ENCODE peak calls at places on chromosomes 2 and 18, in four cellular contexts. N is K562, X is GM12878, L is HepG2. Y is an unnamed sample.
A peak's percentile ranks its signal among the peaks of the same experiment; 100 is the strongest.

GRCh38 chr2:98118161-98118560 is 31.2 kb downstream of the VWA3B start:
- DNase-seq in N (no peak), X (no peak), L (no peak), Y (no peak)

GRCh38 chr2:111155610-111156009 is 34.9 kb downstream of the BCL2L11 start:
- DNase-seq in L (peak; percentile 81), X (no peak), N (no peak), Y (no peak)

GRCh38 chr2:219087371-219087770 is 26.6 kb upstream of the IHH start:
- DNase-seq in X (no peak), N (no peak), L (no peak), Y (no peak)

GRCh38 chr2:223993634-223994232 is 36.5 kb downstream of the MRPL44 start:
- DNase-seq in L (peak; percentile 77), X (no peak), N (peak; percentile 49), Y (peak; percentile 64)

GRCh38 chr18:41690332-41691110 is 264.5 kb upstream of the PIK3C3 start:
- DNase-seq in L (no peak), X (no peak), N (no peak), Y (no peak)

GRCh38 chr2:238021327-238021726 is 39.5 kb upstream of the SCLY start:
- DNase-seq in N (no peak), X (no peak), L (no peak), Y (no peak)

GRCh38 chr2:76748581-76749296 is 773.4 kb downstream of the LRRTM4 start:
- DNase-seq in N (no peak), L (no peak), X (no peak), Y (no peak)

GRCh38 chr2:120204945-120205670 is 18.1 kb downstream of the TMEM185B start:
- DNase-seq in N (no peak), L (no peak), X (no peak), Y (no peak)

GRCh38 chr2:198630384-198630783 is 826.0 kb downstream of the PLCL1 start:
- DNase-seq in X (no peak), L (no peak), N (no peak), Y (no peak)

GRCh38 chr18:76613721-76614120 is 118.7 kb upstream of the ZNF516 start:
- DNase-seq in L (no peak), N (no peak), X (no peak), Y (no peak)

GRCh38 chr2:133452561-133452960 is 115.7 kb downstream of the NCKAP5 start:
- DNase-seq in L (no peak), X (no peak), N (no peak), Y (no peak)

GRCh38 chr2:215828528-215829184 is 184.7 kb downstream of the MREG start:
- DNase-seq in L (peak; percentile 81), N (peak; percentile 51), X (no peak), Y (peak; percentile 78)

GRCh38 chr2:102839668-102840388 is 78.0 kb downstream of the TMEM182 start:
- DNase-seq in L (peak; percentile 35), X (peak; percentile 3), N (peak; percentile 34), Y (peak; percentile 39)

GRCh38 chr2:143121079-143121478 is 8.1 kb upstream of the ARHGAP15 start:
- DNase-seq in N (no peak), L (no peak), X (no peak), Y (no peak)

GRCh38 chr2:102166189-102166845 is 20.5 kb upstream of the IL1RL2 start:
- DNase-seq in X (no peak), N (peak; percentile 25), L (peak; percentile 67), Y (no peak)

GRCh38 chr2:25424426-25425028 is 82.8 kb upstream of the DNMT3A start:
- DNase-seq in L (no peak), X (no peak), N (no peak), Y (no peak)

GRCh38 chr18:47915229-47915628 is 15.2 kb downstream of the SMAD2 start:
- DNase-seq in L (no peak), N (no peak), X (no peak), Y (no peak)

GRCh38 chr2:43317194-43317593 is 90.8 kb upstream of the ZFP36L2 start:
- DNase-seq in X (no peak), L (no peak), N (no peak), Y (no peak)

GRCh38 chr2:134866498-134867099 is 28.2 kb downstream of the ACMSD start:
- DNase-seq in X (no peak), L (no peak), N (no peak), Y (no peak)

GRCh38 chr18:49130261-49130660 is 179.5 kb upstream of the SMAD7 start:
- DNase-seq in X (no peak), N (no peak), L (peak; percentile 78), Y (no peak)

GRCh38 chr2:42813773-42814172 is 21.4 kb upstream of the HAAO start:
- DNase-seq in N (no peak), X (no peak), L (no peak), Y (no peak)

GRCh38 chr2:212451786-212452200 is 86.8 kb downstream of the ERBB4 start:
- DNase-seq in N (no peak), X (no peak), L (peak; percentile 99), Y (no peak)

GRCh38 chr18:47604041-47604440 is 326.4 kb downstream of the SMAD2 start:
- DNase-seq in L (no peak), N (no peak), X (no peak), Y (no peak)

GRCh38 chr2:176317246-176318065 is 48.2 kb downstream of the MTX2 start:
- DNase-seq in X (no peak), N (no peak), L (peak; percentile 76), Y (no peak)

GRCh38 chr2:229044581-229044980 is 226.5 kb downstream of the PID1 start:
- DNase-seq in N (no peak), X (no peak), L (no peak), Y (no peak)

GRCh38 chr2:109284816-109285215 is 155.8 kb downstream of the SH3RF3 start:
- DNase-seq in X (no peak), L (no peak), N (no peak), Y (no peak)

GRCh38 chr2:161166538-161167409 is 6.5 kb downstream of the TANK start:
- DNase-seq in N (no peak), L (peak; percentile 74), X (peak; percentile 95), Y (no peak)

GRCh38 chr2:10498525-10499274 is 50.6 kb upstream of the ODC1 start:
- DNase-seq in N (no peak), X (no peak), L (no peak), Y (no peak)

GRCh38 chr18:22432672-22433137 is 15.0 kb upstream of the CTAGE1 start:
- DNase-seq in L (no peak), X (no peak), N (peak; percentile 73), Y (no peak)

GRCh38 chr2:102698369-102699111 is 63.3 kb upstream of the TMEM182 start:
- DNase-seq in N (peak; percentile 23), L (no peak), X (no peak), Y (no peak)

GRCh38 chr2:119106301-119106897 is 52.2 kb downstream of the C1QL2 start:
- DNase-seq in L (peak; percentile 35), N (peak; percentile 27), X (no peak), Y (peak; percentile 81)

DNA sequence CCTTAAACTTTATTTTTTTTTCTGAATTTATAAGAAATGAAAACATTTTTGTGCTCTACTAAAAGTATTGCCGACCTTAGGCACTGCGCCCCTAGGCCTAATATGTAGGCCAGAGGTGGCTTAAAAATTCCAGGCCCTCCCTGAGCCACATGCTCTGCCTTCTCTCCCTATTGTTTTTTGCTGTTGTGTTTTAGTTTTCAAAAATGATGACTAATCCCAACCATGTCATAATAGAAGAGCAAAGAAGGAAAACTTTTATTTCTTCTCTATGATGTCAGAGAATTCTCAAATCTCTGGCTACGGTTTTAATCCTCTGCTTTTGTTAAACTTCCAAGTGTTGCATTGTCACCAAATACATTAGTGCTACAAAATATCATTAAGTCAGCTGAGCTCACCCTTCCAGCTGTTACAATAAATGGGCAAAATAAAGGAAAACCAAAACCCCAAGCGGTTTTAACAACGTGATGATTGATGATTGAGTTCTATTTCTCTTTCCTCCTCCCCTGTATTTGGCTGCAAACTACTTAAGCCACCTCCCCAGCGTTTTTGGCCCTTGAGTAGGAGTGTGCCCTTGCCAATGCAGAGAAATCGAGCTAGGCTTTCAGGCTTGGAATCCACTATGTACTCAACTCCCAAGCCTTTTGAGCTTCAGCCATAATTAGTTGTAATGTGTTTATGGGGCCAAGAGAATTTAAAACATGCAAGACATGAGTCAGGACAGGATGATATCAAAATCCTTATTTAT is 163.5 kb upstream of the POU3F3 start:
- DNase-seq in X (no peak), N (no peak), L (no peak), Y (no peak)
- TF ChIP-seq NR2C2 in X (no peak), N (no peak), L (no peak), Y (no peak)

DNA sequence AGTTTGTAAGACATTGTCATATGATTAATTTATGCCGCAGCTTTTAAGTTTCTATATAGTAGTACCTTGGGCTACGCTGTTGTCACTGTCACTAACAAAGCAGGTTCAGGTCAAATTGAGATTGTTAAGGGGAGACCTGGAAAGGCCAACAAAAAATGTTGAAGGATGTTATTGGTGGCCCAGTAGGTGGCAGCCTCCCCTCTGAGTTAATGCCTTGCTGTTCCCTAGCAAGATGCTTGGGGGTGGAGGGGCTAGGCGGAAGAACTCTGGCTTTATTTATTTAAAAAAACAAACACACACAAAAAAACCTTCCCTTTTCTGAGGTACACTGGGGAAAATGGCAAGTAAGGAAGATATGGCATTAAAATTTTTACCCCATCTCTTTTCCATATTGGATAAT is 128.3 kb upstream of the ATP5MC3 start:
- DNase-seq in L (peak; percentile 27), N (peak; percentile 68), X (no peak), Y (peak; percentile 59)
- TF ChIP-seq NR2C2 in L (no peak), N (no peak), X (no peak), Y (no peak)

GRCh38 chr18:13401404-13401803 is 182.8 kb downstream of the LDLRAD4 start:
- DNase-seq in L (no peak), X (no peak), N (no peak), Y (no peak)

GRCh38 chr18:13405305-13406038 is 186.9 kb downstream of the LDLRAD4 start:
- DNase-seq in X (no peak), L (no peak), N (no peak), Y (no peak)

GRCh38 chr18:13406049-13406615 is 187.6 kb downstream of the LDLRAD4 start:
- DNase-seq in X (no peak), N (no peak), L (no peak), Y (no peak)

GRCh38 chr18:13406770-13407169 is 188.2 kb downstream of the LDLRAD4 start:
- DNase-seq in L (no peak), N (no peak), X (no peak), Y (no peak)

GRCh38 chr18:13403786-13404549 is 185.4 kb downstream of the LDLRAD4 start:
- DNase-seq in L (no peak), N (no peak), X (no peak), Y (no peak)
- TF ChIP-seq NR2C2 in L (no peak), N (no peak), X (no peak), Y (no peak)

DNA sequence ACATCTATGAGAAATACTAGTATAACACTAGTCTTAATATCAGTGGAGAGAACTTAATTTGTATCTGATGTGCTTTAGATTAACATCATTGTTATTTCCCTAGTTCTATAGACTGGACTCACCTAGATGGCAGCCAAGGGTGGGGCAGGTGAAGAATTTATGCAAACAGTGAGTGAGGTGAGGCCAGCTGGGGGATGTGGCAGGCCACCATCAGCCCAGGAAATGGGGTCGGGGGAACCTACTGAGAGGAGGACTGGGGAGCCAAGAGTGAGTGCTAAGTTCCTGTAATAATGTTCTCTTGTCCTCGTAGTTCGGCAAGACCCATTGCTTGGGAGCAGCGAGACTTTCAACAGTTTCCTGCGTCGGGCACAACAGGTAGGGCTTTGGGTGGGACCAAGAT is 2.5 kb downstream of the SNX17 start:
- DNase-seq in X (no peak), L (no peak), N (no peak), Y (no peak)
- TF ChIP-seq NR2C2 in X (no peak), L (no peak), N (no peak), Y (no peak)

GRCh38 chr2:240405133-240405532 is 30.3 kb upstream of the GPC1 start:
- DNase-seq in N (no peak), L (no peak), X (no peak), Y (no peak)
- TF ChIP-seq NR2C2 in N (no peak), L (no peak), X (no peak), Y (no peak)

GRCh38 chr2:181857471-181857870 is 34.1 kb upstream of the ITPRID2 start:
- DNase-seq in N (no peak), L (no peak), X (no peak), Y (no peak)
- TF ChIP-seq NR2C2 in N (no peak), L (no peak), X (no peak), Y (no peak)